ENCODE peak calls at places on chromosomes 4 and X, in five cellular contexts. S is mesenchymal stem cell, A is H1, T is H9, O is neuronal stem cell. Y is an unnamed sample.

GRCh38 chr4:148203056-148203898 is 238.9 kb downstream of the NR3C2 start:
- DNase-seq in T (peak), S (no peak), A (no peak), O (peak), Y (no peak)

GRCh38 chrX:11381464-11381863 is 88.3 kb downstream of the AMELX start:
- DNase-seq in S (peak), O (peak), A (no peak), T (peak), Y (peak)

GRCh38 chr4:48653217-48654014 is 126.7 kb downstream of the FRYL start:
- DNase-seq in A (no peak), T (no peak), O (peak), S (peak), Y (no peak)

GRCh38 chr4:168558587-168558986 is 61.7 kb downstream of the PALLD start:
- DNase-seq in S (no peak), O (no peak), T (no peak), A (no peak), Y (no peak)

GRCh38 chrX:108737754-108738153 is 1.4 kb upstream of the IRS4 start:
- DNase-seq in O (no peak), S (no peak), A (no peak), T (no peak), Y (no peak)

GRCh38 chr4:5435201-5435600 is 273.2 kb downstream of the EVC2 start:
- DNase-seq in S (no peak), A (no peak), T (no peak), O (no peak), Y (no peak)

GRCh38 chr4:71270901-71271300 is 67.9 kb upstream of the SLC4A4 start:
- DNase-seq in T (peak), S (peak), O (peak), A (no peak), Y (peak)

GRCh38 chrX:445727-446126 is 59.0 kb upstream of the PPP2R3B start:
- DNase-seq in A (no peak), T (no peak), O (no peak), S (no peak), Y (no peak)

GRCh38 chr4:95181446-95182306 is 367.1 kb downstream of the UNC5C start:
- DNase-seq in S (peak), T (peak), O (peak), A (no peak), Y (no peak)

GRCh38 chrX:38335382-38335781 is 8.1 kb upstream of the RPGR start:
- DNase-seq in S (no peak), O (no peak), T (no peak), A (no peak), Y (no peak)

GRCh38 chr4:37693450-37694190 is 7.4 kb upstream of the RELL1 start:
- DNase-seq in S (peak), T (no peak), O (no peak), A (no peak), Y (peak)
- H2BK120ac ChIP-seq in S (no peak), T (no peak), O (no peak), A (no peak), Y (no peak)

GRCh38 chr4:40058121-40058520 is 1.5 kb downstream of the N4BP2 start:
- DNase-seq in T (no peak), S (no peak), A (no peak), O (no peak), Y (no peak)
- H2BK12ac ChIP-seq in T (no peak), S (no peak), A (no peak), O (no peak), Y (no peak)

GRCh38 chr4:76756416-76756815 is 141.5 kb downstream of the SOWAHB start:
- DNase-seq in O (no peak), A (no peak), T (no peak), S (no peak), Y (no peak)
- H2BK120ac ChIP-seq in O (no peak), A (no peak), T (no peak), S (no peak), Y (peak)

GRCh38 chr4:80322716-80323115 is 12.8 kb upstream of the CFAP299 start:
- DNase-seq in A (no peak), S (peak), O (no peak), T (no peak), Y (no peak)

GRCh38 chr4:80324171-80324570 is 11.4 kb upstream of the CFAP299 start:
- DNase-seq in T (no peak), O (no peak), S (no peak), A (no peak), Y (no peak)

GRCh38 chr4:80321341-80321740 is 14.2 kb upstream of the CFAP299 start:
- DNase-seq in A (no peak), T (no peak), O (no peak), S (no peak), Y (no peak)

DNA sequence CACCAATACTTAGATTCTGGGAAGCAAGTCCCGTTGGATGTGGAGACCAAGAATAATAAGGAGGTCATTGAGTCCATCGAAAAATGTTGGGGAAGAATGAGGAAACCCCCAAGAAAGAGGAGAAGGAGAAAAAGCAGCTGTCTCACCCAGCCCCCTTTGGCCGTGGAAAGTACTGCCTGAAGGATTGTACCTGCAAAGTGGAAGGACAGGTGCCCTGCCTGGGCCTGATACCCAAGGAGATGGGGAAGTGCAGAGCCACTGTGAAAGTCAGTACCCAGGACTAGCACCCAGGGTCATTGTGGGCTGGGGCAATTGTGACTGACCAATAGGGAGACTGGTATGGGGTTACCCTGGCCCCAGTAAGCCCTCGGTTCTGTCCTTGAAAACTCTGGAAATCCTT is 13.8 kb upstream of the CFAP299 start:
- DNase-seq in O (no peak), A (no peak), S (no peak), T (no peak), Y (no peak)
- H2BK12ac ChIP-seq in O (no peak), A (no peak), S (no peak), T (no peak), Y (no peak)

GRCh38 chrX:1871887-1872286 is 257.0 kb downstream of the ASMT start:
- DNase-seq in S (no peak), A (no peak), O (no peak), T (no peak), Y (no peak)

GRCh38 chrX:1874899-1875298 is 260.0 kb downstream of the ASMT start:
- DNase-seq in T (no peak), S (no peak), A (no peak), O (no peak), Y (no peak)

GRCh38 chrX:1873671-1874070 is 258.8 kb downstream of the ASMT start:
- DNase-seq in A (no peak), O (no peak), S (no peak), T (no peak), Y (no peak)

GRCh38 chrX:1876041-1876440 is 261.2 kb downstream of the ASMT start:
- DNase-seq in A (no peak), T (no peak), O (no peak), S (no peak), Y (no peak)

DNA sequence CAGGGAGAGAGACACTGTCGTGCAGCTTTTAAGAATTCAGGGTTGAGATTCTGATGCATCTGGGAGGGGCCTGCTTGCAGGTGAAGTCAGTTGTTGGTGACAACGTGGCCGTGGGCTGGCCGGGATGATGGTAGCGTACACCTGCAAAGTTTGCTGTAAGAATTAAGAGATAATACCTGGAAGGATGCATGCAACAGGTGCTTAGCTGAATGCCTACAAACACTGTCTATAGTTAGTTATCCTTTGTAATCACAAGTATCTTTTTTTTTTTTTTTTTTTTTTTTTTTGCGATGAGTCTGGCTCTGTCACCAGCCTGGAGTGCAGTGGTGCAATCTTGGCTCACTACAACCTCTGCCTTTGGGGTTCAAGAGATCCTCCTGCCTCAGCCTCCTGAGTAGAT is 259.6 kb downstream of the ASMT start:
- DNase-seq in O (no peak), A (no peak), S (no peak), T (no peak), Y (no peak)
- H2BK120ac ChIP-seq in O (no peak), A (no peak), S (no peak), T (no peak), Y (no peak)

DNA sequence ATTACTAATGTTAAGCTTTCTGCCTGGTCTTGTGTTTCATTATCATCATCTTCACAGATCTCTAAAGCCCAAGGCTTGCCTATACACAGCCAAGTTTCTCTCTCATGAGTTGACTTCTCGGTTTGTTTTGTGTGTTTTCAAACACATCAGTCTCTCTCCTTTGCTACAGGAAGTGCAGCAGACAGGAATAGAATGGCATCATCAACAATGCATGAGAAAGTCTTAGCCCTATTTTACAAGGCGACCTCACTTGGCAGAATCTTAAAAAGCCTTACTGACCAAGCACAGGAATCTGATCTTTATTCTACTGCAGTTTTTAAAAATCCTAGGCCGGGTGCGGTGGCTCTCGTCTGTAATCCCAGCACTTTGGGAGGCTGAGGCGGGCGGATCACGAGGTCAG is 36.8 kb downstream of the CC2D2A start:
- DNase-seq in S (peak), A (no peak), T (no peak), O (no peak), Y (no peak)
- H2BK12ac ChIP-seq in S (no peak), A (no peak), T (no peak), O (no peak), Y (no peak)

GRCh38 chr4:1112821-1113182 is 562 bp downstream of the RNF212 start:
- DNase-seq in S (no peak), O (no peak), T (no peak), A (no peak), Y (no peak)
- H2BK120ac ChIP-seq in S (no peak), O (no peak), T (no peak), A (no peak), Y (no peak)

DNA sequence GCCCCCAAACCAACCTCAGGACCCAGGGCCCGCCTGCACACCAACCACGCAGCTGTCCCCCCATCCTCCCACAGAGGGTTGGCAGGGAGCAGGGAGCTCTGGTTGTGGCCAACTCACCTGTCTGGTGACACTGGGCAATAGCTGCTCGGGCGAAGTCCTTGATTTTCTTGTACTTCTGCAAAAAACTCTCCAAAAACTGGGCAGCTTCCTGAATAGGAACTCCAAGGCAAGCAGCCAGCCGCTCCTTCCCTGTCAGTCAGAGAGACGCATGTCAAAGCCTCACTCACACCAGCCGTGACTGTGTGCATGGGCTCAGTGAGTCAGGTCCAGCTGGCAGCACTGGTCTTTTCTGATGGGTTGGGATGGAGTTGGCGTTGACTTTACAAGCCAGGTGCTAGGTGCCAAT is 26.4 kb downstream of the NAT8L start:
- DNase-seq in T (peak), O (no peak), A (no peak), S (no peak), Y (no peak)
- H2BK12ac ChIP-seq in T (no peak), O (no peak), A (no peak), S (no peak), Y (no peak)